ENCODE peak calls at places on chromosome 19, in four cellular contexts. S is stomach; M is stimulated activated CD4-positive, alpha-beta T cell treated with anti-CD3 and anti-CD28 coated beads, Interleukin-1b, Interleukin-23, amount 100 ng/mL, for 1 hour; C is NCI-H1105 treated with DMSO at 0.1 percent for 48 hours. Q is an unnamed sample.

GRCh38 chr19:42627916-42628315 is 33.2 kb upstream of the CEACAM8 start:
- DNase-seq in S (no peak), M (no peak), C (no peak), Q (no peak)

GRCh38 chr19:31000913-31001312 is 348.3 kb downstream of the TSHZ3 start:
- DNase-seq in S (no peak), M (no peak), C (no peak), Q (no peak)

GRCh38 chr19:32652893-32653625 is 21.9 kb downstream of the ANKRD27 start:
- DNase-seq in S (peak), M (no peak), C (peak), Q (no peak)

GRCh38 chr19:36646746-36647145 is 19.9 kb downstream of the ZNF461 start:
- DNase-seq in S (no peak), M (no peak), C (no peak), Q (no peak)

GRCh38 chr19:39937094-39937493 is 2.7 kb upstream of the FCGBP start:
- DNase-seq in S (no peak), M (no peak), C (no peak), Q (no peak)

GRCh38 chr19:44807652-44808462 is 1.0 kb upstream of the BCAM start:
- DNase-seq in S (peak), M (no peak), C (no peak), Q (no peak)

GRCh38 chr19:16846901-16847300 is 17.7 kb downstream of the SIN3B start:
- DNase-seq in S (no peak), M (no peak), C (no peak), Q (no peak)

GRCh38 chr19:31055454-31055853 is 293.8 kb downstream of the TSHZ3 start:
- DNase-seq in S (no peak), M (no peak), C (no peak), Q (no peak)

GRCh38 chr19:2627855-2628254 is 74.6 kb downstream of the GNG7 start:
- DNase-seq in S (no peak), M (no peak), C (no peak), Q (no peak)

GRCh38 chr19:35459414-35460082 is 11.5 kb downstream of the FFAR2 start:
- DNase-seq in S (peak), M (no peak), C (no peak), Q (no peak)

GRCh38 chr19:12649941-12650340 is 16.6 kb downstream of the MAN2B1 start:
- DNase-seq in S (no peak), M (no peak), C (no peak), Q (no peak)

GRCh38 chr19:19552811-19553210 is 14.7 kb downstream of the CILP2 start:
- DNase-seq in S (peak), M (no peak), C (no peak), Q (no peak)

GRCh38 chr19:5349041-5349440 is 8.4 kb upstream of the PTPRS start:
- DNase-seq in S (no peak), M (no peak), C (no peak), Q (no peak)

GRCh38 chr19:11505504-11506100 is at the start of gene ZNF653:
- DNase-seq in S (peak), M (peak), C (peak), Q (peak)

GRCh38 chr19:13207237-13208130 is 57.3 kb downstream of the IER2 start:
- DNase-seq in S (no peak), M (no peak), C (no peak), Q (no peak)

GRCh38 chr19:45098521-45099464 is 5.8 kb downstream of the PPP1R37 start:
- DNase-seq in S (peak), M (no peak), C (no peak), Q (peak)

GRCh38 chr19:40611096-40611495 is 9.9 kb downstream of the LTBP4 start:
- DNase-seq in S (peak), M (no peak), C (no peak), Q (no peak)

GRCh38 chr19:17807731-17808316 is 12.9 kb downstream of the B3GNT3 start:
- DNase-seq in S (no peak), M (no peak), C (no peak), Q (no peak)

GRCh38 chr19:13044160-13044853 is 49.0 kb downstream of the NFIX start:
- DNase-seq in S (no peak), M (no peak), C (no peak), Q (no peak)

GRCh38 chr19:43353606-43354304 is at the start of gene CD177:
- DNase-seq in S (no peak), M (no peak), C (no peak), Q (no peak)

GRCh38 chr19:41027273-41027967 is 36.3 kb downstream of the CYP2B6 start:
- DNase-seq in S (no peak), M (no peak), C (no peak), Q (no peak)

GRCh38 chr19:11849264-11849615 is 714 bp downstream of the ZNF439 start:
- DNase-seq in S (no peak), M (no peak), C (no peak), Q (no peak)